ENCODE peak calls at places on chromosomes 11 and 22, in eight cellular contexts. One of them, this sample, is unnamed.

GRCh38 chr11:73141309-73142127 is 600 bp downstream of the FCHSD2 start:
- DNase-seq in brain microvascular endothelial cell: peak; percentile 52
- DNase-seq in A673: peak; percentile 81
- DNase-seq in AG04449: no peak
- DNase-seq in HCT116: peak; percentile 13
- DNase-seq in fibroblast of lung: peak; percentile 77
- DNase-seq in IMR-90: peak; percentile 69
- DNase-seq in Peyer's patch: peak; percentile 63
- DNase-seq in this sample: peak; percentile 80

GRCh38 chr22:31676700-31677099 is 14.7 kb upstream of the PISD start:
- DNase-seq in brain microvascular endothelial cell: peak; percentile 94
- DNase-seq in A673: peak; percentile 95
- DNase-seq in AG04449: no peak
- DNase-seq in HCT116: peak; percentile 92
- DNase-seq in fibroblast of lung: peak; percentile 93
- DNase-seq in IMR-90: peak; percentile 74
- DNase-seq in Peyer's patch: peak; percentile 95
- DNase-seq in this sample: peak; percentile 93

GRCh38 chr11:68012843-68013610 is 2.9 kb downstream of the ALDH3B1 start:
- DNase-seq in brain microvascular endothelial cell: peak; percentile 94
- DNase-seq in A673: no peak
- DNase-seq in AG04449: peak; percentile 90
- DNase-seq in HCT116: peak; percentile 80
- DNase-seq in fibroblast of lung: peak; percentile 98
- DNase-seq in IMR-90: peak; percentile 95
- DNase-seq in Peyer's patch: no peak
- DNase-seq in this sample: peak; percentile 96

GRCh38 chr11:20592741-20593140 is 6.7 kb upstream of the SLC6A5 start:
- DNase-seq in brain microvascular endothelial cell: no peak
- DNase-seq in A673: no peak
- DNase-seq in AG04449: no peak
- DNase-seq in HCT116: no peak
- DNase-seq in fibroblast of lung: no peak
- DNase-seq in IMR-90: no peak
- DNase-seq in Peyer's patch: no peak
- DNase-seq in this sample: no peak

GRCh38 chr22:50209893-50210292 is 9.1 kb downstream of the SELENOO start:
- DNase-seq in brain microvascular endothelial cell: peak; percentile 55
- DNase-seq in A673: peak; percentile 77
- DNase-seq in AG04449: no peak
- DNase-seq in HCT116: no peak
- DNase-seq in fibroblast of lung: peak; percentile 31
- DNase-seq in IMR-90: peak; percentile 57
- DNase-seq in Peyer's patch: peak; percentile 72
- DNase-seq in this sample: peak; percentile 76

GRCh38 chr11:36002196-36002595 is 58.3 kb downstream of the LDLRAD3 start:
- DNase-seq in brain microvascular endothelial cell: no peak
- DNase-seq in A673: peak; percentile 40
- DNase-seq in AG04449: no peak
- DNase-seq in HCT116: no peak
- DNase-seq in fibroblast of lung: no peak
- DNase-seq in IMR-90: no peak
- DNase-seq in Peyer's patch: no peak
- DNase-seq in this sample: peak; percentile 32

GRCh38 chr11:69504576-69505420 is 23.3 kb downstream of the LINC01488 start:
- DNase-seq in brain microvascular endothelial cell: no peak
- DNase-seq in A673: no peak
- DNase-seq in AG04449: no peak
- DNase-seq in HCT116: no peak
- DNase-seq in fibroblast of lung: no peak
- DNase-seq in IMR-90: no peak
- DNase-seq in Peyer's patch: no peak
- DNase-seq in this sample: no peak

GRCh38 chr22:17121235-17122195 is at the start of gene TMEM121B:
- DNase-seq in brain microvascular endothelial cell: peak; percentile 36
- DNase-seq in A673: peak; percentile 86
- DNase-seq in AG04449: no peak
- DNase-seq in HCT116: no peak
- DNase-seq in fibroblast of lung: peak; percentile 66
- DNase-seq in IMR-90: peak; percentile 59
- DNase-seq in Peyer's patch: no peak
- DNase-seq in this sample: peak; percentile 47

GRCh38 chr22:45883811-45884170 is 93.2 kb downstream of the WNT7B start:
- DNase-seq in brain microvascular endothelial cell: no peak
- DNase-seq in A673: no peak
- DNase-seq in AG04449: no peak
- DNase-seq in HCT116: no peak
- DNase-seq in fibroblast of lung: no peak
- DNase-seq in IMR-90: no peak
- DNase-seq in Peyer's patch: no peak
- DNase-seq in this sample: no peak

GRCh38 chr11:69051381-69052342 is 2.9 kb downstream of the TPCN2 start:
- DNase-seq in brain microvascular endothelial cell: no peak
- DNase-seq in A673: no peak
- DNase-seq in AG04449: no peak
- DNase-seq in HCT116: no peak
- DNase-seq in fibroblast of lung: no peak
- DNase-seq in IMR-90: no peak
- DNase-seq in Peyer's patch: no peak
- DNase-seq in this sample: no peak

GRCh38 chr11:130448416-130449068 is at the start of gene ADAMTS15:
- DNase-seq in brain microvascular endothelial cell: peak; percentile 61
- DNase-seq in A673: peak; percentile 97
- DNase-seq in AG04449: no peak
- DNase-seq in HCT116: peak; percentile 51
- DNase-seq in fibroblast of lung: peak; percentile 92
- DNase-seq in IMR-90: peak; percentile 84
- DNase-seq in Peyer's patch: no peak
- DNase-seq in this sample: peak; percentile 90

GRCh38 chr11:32792111-32792947 is 2.1 kb downstream of the CCDC73 start:
- DNase-seq in brain microvascular endothelial cell: no peak
- DNase-seq in A673: no peak
- DNase-seq in AG04449: no peak
- DNase-seq in HCT116: peak; percentile 4
- DNase-seq in fibroblast of lung: no peak
- DNase-seq in IMR-90: no peak
- DNase-seq in Peyer's patch: no peak
- DNase-seq in this sample: no peak

GRCh38 chr11:66996609-66997273 is 21.6 kb downstream of the C11orf86 start:
- DNase-seq in brain microvascular endothelial cell: peak; percentile 77
- DNase-seq in A673: no peak
- DNase-seq in AG04449: peak; percentile 38
- DNase-seq in HCT116: no peak
- DNase-seq in fibroblast of lung: peak; percentile 80
- DNase-seq in IMR-90: peak; percentile 76
- DNase-seq in Peyer's patch: no peak
- DNase-seq in this sample: peak; percentile 71

GRCh38 chr11:19939415-19939929 is 220.8 kb downstream of the DBX1 start:
- DNase-seq in brain microvascular endothelial cell: no peak
- DNase-seq in A673: no peak
- DNase-seq in AG04449: no peak
- DNase-seq in HCT116: no peak
- DNase-seq in fibroblast of lung: peak; percentile 42
- DNase-seq in IMR-90: no peak
- DNase-seq in Peyer's patch: no peak
- DNase-seq in this sample: no peak

GRCh38 chr11:60193687-60194433 is 11.0 kb upstream of the MS4A6A start:
- DNase-seq in brain microvascular endothelial cell: peak; percentile 80
- DNase-seq in A673: peak; percentile 79
- DNase-seq in AG04449: no peak
- DNase-seq in HCT116: peak; percentile 56
- DNase-seq in fibroblast of lung: peak; percentile 6
- DNase-seq in IMR-90: peak; percentile 11
- DNase-seq in Peyer's patch: peak; percentile 47
- DNase-seq in this sample: peak; percentile 68

GRCh38 chr22:31496735-31497146 is 405 bp downstream of the SFI1 start:
- DNase-seq in brain microvascular endothelial cell: peak; percentile 2
- DNase-seq in A673: peak; percentile 42
- DNase-seq in AG04449: no peak
- DNase-seq in HCT116: no peak
- DNase-seq in fibroblast of lung: no peak
- DNase-seq in IMR-90: no peak
- DNase-seq in Peyer's patch: peak; percentile 56
- DNase-seq in this sample: peak; percentile 6

GRCh38 chr11:22082178-22082577 is 110.7 kb upstream of the ANO5 start:
- DNase-seq in brain microvascular endothelial cell: no peak
- DNase-seq in A673: no peak
- DNase-seq in AG04449: no peak
- DNase-seq in HCT116: no peak
- DNase-seq in fibroblast of lung: no peak
- DNase-seq in IMR-90: no peak
- DNase-seq in Peyer's patch: no peak
- DNase-seq in this sample: no peak

GRCh38 chr11:105211806-105212531 is 72.4 kb upstream of the CARD18 start:
- DNase-seq in brain microvascular endothelial cell: peak; percentile 51
- DNase-seq in A673: no peak
- DNase-seq in AG04449: peak; percentile 12
- DNase-seq in HCT116: no peak
- DNase-seq in fibroblast of lung: peak; percentile 66
- DNase-seq in IMR-90: peak; percentile 64
- DNase-seq in Peyer's patch: no peak
- DNase-seq in this sample: peak; percentile 39

DNA sequence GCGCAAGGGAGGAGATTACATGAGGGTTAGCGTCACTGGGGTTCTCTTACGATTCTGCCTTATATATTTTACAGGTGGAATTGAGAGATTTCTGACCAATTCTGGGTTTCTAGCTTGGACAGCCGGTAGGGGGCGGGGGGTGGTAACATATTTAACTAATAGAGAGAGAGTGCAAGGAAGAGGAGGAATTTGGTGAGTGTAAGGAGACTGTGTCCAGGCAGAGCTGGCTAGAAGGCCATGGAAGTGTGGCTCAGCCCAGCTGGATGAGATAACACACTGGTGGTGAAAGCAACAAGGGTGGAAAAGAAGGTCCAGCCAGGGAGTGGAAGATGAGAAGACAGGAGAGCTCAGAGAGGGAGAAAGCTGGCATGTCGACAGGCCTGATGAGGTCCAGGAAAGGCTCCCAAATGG is 56.5 kb downstream of the ST3GAL4 start:
- DNase-seq in brain microvascular endothelial cell: no peak
- DNase-seq in A673: no peak
- DNase-seq in AG04449: no peak
- DNase-seq in HCT116: no peak
- DNase-seq in fibroblast of lung: no peak
- DNase-seq in IMR-90: no peak
- DNase-seq in Peyer's patch: no peak
- DNase-seq in this sample: peak; percentile 41
- TF ChIP-seq CTCF in brain microvascular endothelial cell: peak; percentile 38
- TF ChIP-seq CTCF in A673: no peak
- TF ChIP-seq CTCF in AG04449: no peak
- TF ChIP-seq CTCF in HCT116: no peak
- TF ChIP-seq CTCF in fibroblast of lung: peak; percentile 30
- TF ChIP-seq CTCF in IMR-90: peak; percentile 3
- TF ChIP-seq CTCF in Peyer's patch: no peak
- TF ChIP-seq CTCF in this sample: peak; percentile 42

GRCh38 chr11:65493367-65494176 is 5.3 kb upstream of the MALAT1 start:
- DNase-seq in brain microvascular endothelial cell: peak; percentile 96
- DNase-seq in A673: no peak
- DNase-seq in AG04449: peak; percentile 92
- DNase-seq in HCT116: peak; percentile 94
- DNase-seq in fibroblast of lung: peak; percentile 99
- DNase-seq in IMR-90: peak; percentile 97
- DNase-seq in Peyer's patch: no peak
- DNase-seq in this sample: peak; percentile 94

GRCh38 chr11:65492637-65493366 is 6.0 kb upstream of the MALAT1 start:
- DNase-seq in brain microvascular endothelial cell: peak; percentile 81
- DNase-seq in A673: peak; percentile 94
- DNase-seq in AG04449: no peak
- DNase-seq in HCT116: no peak
- DNase-seq in fibroblast of lung: peak; percentile 86
- DNase-seq in IMR-90: peak; percentile 89
- DNase-seq in Peyer's patch: no peak
- DNase-seq in this sample: peak; percentile 94

GRCh38 chr11:65491614-65492386 is 7.0 kb upstream of the MALAT1 start:
- DNase-seq in brain microvascular endothelial cell: peak; percentile 93
- DNase-seq in A673: peak; percentile 98
- DNase-seq in AG04449: peak; percentile 99
- DNase-seq in HCT116: peak; percentile 93
- DNase-seq in fibroblast of lung: peak; percentile 98
- DNase-seq in IMR-90: peak; percentile 98
- DNase-seq in Peyer's patch: no peak
- DNase-seq in this sample: peak; percentile 95

GRCh38 chr11:65491163-65491465 is 7.7 kb upstream of the MALAT1 start:
- DNase-seq in brain microvascular endothelial cell: peak; percentile 30
- DNase-seq in A673: peak; percentile 9
- DNase-seq in AG04449: no peak
- DNase-seq in HCT116: no peak
- DNase-seq in fibroblast of lung: peak; percentile 27
- DNase-seq in IMR-90: no peak
- DNase-seq in Peyer's patch: no peak
- DNase-seq in this sample: no peak

GRCh38 chr11:65492387-65492636 is 6.5 kb upstream of the MALAT1 start:
- DNase-seq in brain microvascular endothelial cell: no peak
- DNase-seq in A673: no peak
- DNase-seq in AG04449: no peak
- DNase-seq in HCT116: no peak
- DNase-seq in fibroblast of lung: no peak
- DNase-seq in IMR-90: no peak
- DNase-seq in Peyer's patch: no peak
- DNase-seq in this sample: no peak
- H3K4me3 ChIP-seq in brain microvascular endothelial cell: no peak overlapping the region
- H3K4me3 ChIP-seq in A673: no peak overlapping the region
- H3K4me3 ChIP-seq in AG04449: no peak overlapping the region
- H3K4me3 ChIP-seq in HCT116: no peak overlapping the region
- H3K4me3 ChIP-seq in fibroblast of lung: no peak overlapping the region
- H3K4me3 ChIP-seq in IMR-90: no peak overlapping the region
- H3K4me3 ChIP-seq in Peyer's patch: no peak overlapping the region
- H3K4me3 ChIP-seq in this sample: no peak overlapping the region

GRCh38 chr11:31340903-31341572 is 28.5 kb downstream of the DCDC1 start:
- DNase-seq in brain microvascular endothelial cell: peak; percentile 23
- DNase-seq in A673: peak; percentile 80
- DNase-seq in AG04449: no peak
- DNase-seq in HCT116: peak; percentile 26
- DNase-seq in fibroblast of lung: peak; percentile 27
- DNase-seq in IMR-90: peak; percentile 41
- DNase-seq in Peyer's patch: no peak
- DNase-seq in this sample: peak; percentile 55
- TF ChIP-seq CTCF in brain microvascular endothelial cell: peak; percentile 80
- TF ChIP-seq CTCF in A673: peak; percentile 99
- TF ChIP-seq CTCF in AG04449: peak; percentile 51
- TF ChIP-seq CTCF in HCT116: peak; percentile 75
- TF ChIP-seq CTCF in fibroblast of lung: peak; percentile 64
- TF ChIP-seq CTCF in IMR-90: peak; percentile 55
- TF ChIP-seq CTCF in Peyer's patch: peak; percentile 22
- TF ChIP-seq CTCF in this sample: peak; percentile 70

DNA sequence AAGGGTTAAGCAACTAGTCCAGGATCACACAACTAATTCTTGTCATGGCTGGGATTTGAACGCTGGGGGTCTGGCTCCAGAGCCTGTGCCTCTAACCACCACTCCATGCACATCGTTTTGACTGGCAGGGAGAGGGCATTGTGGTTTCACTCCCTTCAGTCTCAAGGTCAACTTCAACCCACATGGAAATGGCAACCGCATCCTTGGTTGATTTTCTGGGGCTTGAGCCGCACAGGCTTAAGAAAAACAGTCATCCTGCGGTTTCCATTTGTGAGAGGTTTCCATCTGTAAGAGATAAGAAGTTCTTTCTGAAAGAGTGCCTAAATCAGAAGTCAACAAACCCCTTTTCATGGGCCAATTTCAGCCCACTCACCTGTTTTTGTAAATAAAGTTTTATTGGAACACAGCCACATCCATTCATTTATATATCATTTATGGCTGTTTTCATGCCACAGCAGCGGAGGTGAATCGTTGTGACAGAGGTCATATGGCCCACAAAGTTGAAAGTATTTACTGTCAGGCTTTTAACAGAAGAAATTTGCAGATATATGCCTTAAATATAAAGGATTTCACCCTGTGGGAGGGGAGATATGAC is 65.7 kb downstream of the SGSM1 start:
- DNase-seq in brain microvascular endothelial cell: no peak
- DNase-seq in A673: no peak
- DNase-seq in AG04449: no peak
- DNase-seq in HCT116: no peak
- DNase-seq in fibroblast of lung: peak; percentile 5
- DNase-seq in IMR-90: no peak
- DNase-seq in Peyer's patch: no peak
- DNase-seq in this sample: no peak
- H3K4me3 ChIP-seq in brain microvascular endothelial cell: no peak overlapping the region
- H3K4me3 ChIP-seq in A673: no peak overlapping the region
- H3K4me3 ChIP-seq in AG04449: no peak overlapping the region
- H3K4me3 ChIP-seq in HCT116: no peak overlapping the region
- H3K4me3 ChIP-seq in fibroblast of lung: no peak overlapping the region
- H3K4me3 ChIP-seq in IMR-90: no peak overlapping the region
- H3K4me3 ChIP-seq in Peyer's patch: no peak overlapping the region
- H3K4me3 ChIP-seq in this sample: no peak overlapping the region